ENCODE peak calls at places on chromosomes 1 and 21, in seven cellular contexts. J is HFF-Myc, W is RWPE2, K is NCI-H1694, V is HEK293T, T is lower lobe of right lung, D is heart right ventricle. Q is an unnamed sample.

GRCh38 chr1:60388092-60388987 is 314.8 kb upstream of the C1orf87 start:
- DNase-seq in J (no peak), W (no peak), K (peak), V (no peak), T (no peak), D (no peak), Q (no peak)

GRCh38 chr1:183783896-183784637 is 20.9 kb upstream of the RGL1 start:
- DNase-seq in J (peak), W (no peak), K (peak), V (no peak), T (no peak), D (peak), Q (no peak)

GRCh38 chr1:43058545-43059360 is 100.1 kb upstream of the SLC2A1 start:
- DNase-seq in J (no peak), W (no peak), K (no peak), V (no peak), T (no peak), D (no peak), Q (no peak)

GRCh38 chr21:45575304-45575992 is 33.2 kb upstream of the SLC19A1 start:
- DNase-seq in J (no peak), W (no peak), K (no peak), V (no peak), T (peak), D (no peak), Q (no peak)

GRCh38 chr1:104132386-104132973 is 382.8 kb downstream of the AMY1C start:
- DNase-seq in J (no peak), W (no peak), K (no peak), V (peak), T (no peak), D (no peak), Q (no peak)

GRCh38 chr1:184533049-184533448 is 146.2 kb downstream of the C1orf21 start:
- DNase-seq in J (no peak), W (no peak), K (no peak), V (no peak), T (no peak), D (no peak), Q (no peak)

GRCh38 chr1:234617986-234618725 is 8.2 kb upstream of the IRF2BP2 start:
- DNase-seq in J (peak), W (no peak), K (peak), V (no peak), T (no peak), D (no peak), Q (no peak)

GRCh38 chr1:110393691-110394564 is 3.1 kb upstream of the SLC16A4 start:
- DNase-seq in J (peak), W (no peak), K (no peak), V (no peak), T (no peak), D (no peak), Q (no peak)

GRCh38 chr1:916173-917075 is 7.3 kb upstream of the SAMD11 start:
- DNase-seq in J (no peak), W (no peak), K (no peak), V (peak), T (peak), D (peak), Q (no peak)

GRCh38 chr1:28642056-28642846 is 616 bp downstream of the TAF12 start:
- DNase-seq in J (no peak), W (no peak), K (no peak), V (no peak), T (no peak), D (no peak), Q (no peak)

GRCh38 chr1:163922743-163923186 is 601.0 kb downstream of the NUF2 start:
- DNase-seq in J (no peak), W (no peak), K (no peak), V (no peak), T (no peak), D (no peak), Q (peak)

GRCh38 chr1:191498318-191498717 is 659.9 kb upstream of the RGS18 start:
- DNase-seq in J (no peak), W (no peak), K (no peak), V (no peak), T (no peak), D (no peak), Q (no peak)